ENCODE peak calls at places on chromosomes 2 and 18, in four cellular contexts. Q is ELR; H is astrocyte of the hippocampus; T is activated effector memory CD4-positive, alpha-beta T cell treated with anti-CD3 and anti-CD28 coated beads, Interleukin-2, amount 50 U/mL, for 16 hours. W is an unnamed sample.

GRCh38 chr2:24993797-24994196 is 22.0 kb upstream of the DNAJC27 start:
- DNase-seq in Q (no peak), T (no peak), H (no peak), W (no peak)

GRCh38 chr2:128729051-128729450 is 410.4 kb upstream of the HS6ST1 start:
- DNase-seq in Q (no peak), H (no peak), T (no peak), W (no peak)

GRCh38 chr2:186348200-186348599 is 137.9 kb upstream of the ZC3H15 start:
- DNase-seq in Q (no peak), T (no peak), H (peak), W (no peak)

GRCh38 chr2:15337996-15338666 is 223.0 kb downstream of the NBAS start:
- DNase-seq in T (no peak), Q (peak), H (no peak), W (peak)

GRCh38 chr2:174602741-174603140 is 5.1 kb upstream of the WIPF1 start:
- DNase-seq in Q (no peak), H (no peak), T (no peak), W (no peak)

GRCh38 chr2:228140934-228141528 is 40.5 kb downstream of the SPHKAP start:
- DNase-seq in Q (no peak), H (no peak), T (no peak), W (no peak)

GRCh38 chr2:167543721-167544120 is 655.4 kb downstream of the XIRP2 start:
- DNase-seq in Q (no peak), H (no peak), T (no peak), W (no peak)

GRCh38 chr2:154762638-154763037 is 64.1 kb downstream of the KCNJ3 start:
- DNase-seq in H (no peak), T (no peak), Q (no peak), W (no peak)

GRCh38 chr2:119760876-119761275 is 1.2 kb downstream of the PTPN4 start:
- DNase-seq in Q (peak), H (peak), T (no peak), W (peak)

GRCh38 chr18:44894011-44894410 is 213.3 kb downstream of the SETBP1 start:
- DNase-seq in H (peak), T (no peak), Q (no peak), W (no peak)

GRCh38 chr2:25561136-25561850 is 112.1 kb downstream of the DTNB start:
- DNase-seq in H (no peak), Q (no peak), T (no peak), W (no peak)

GRCh38 chr2:177989029-177989885 is 83.3 kb downstream of the PDE11A start:
- DNase-seq in Q (peak), T (no peak), H (peak), W (peak)

GRCh38 chr2:23803275-23803964 is 123.5 kb downstream of the ATAD2B start:
- DNase-seq in H (peak), Q (peak), T (no peak), W (no peak)

GRCh38 chr2:165699931-165700330 is 94.1 kb downstream of the GALNT3 start:
- DNase-seq in H (no peak), Q (no peak), T (no peak), W (no peak)

GRCh38 chr2:200454839-200455801 is 54.7 kb downstream of the KCTD18 start:
- DNase-seq in Q (peak), T (no peak), H (no peak), W (no peak)

GRCh38 chr2:26970244-26970927 is at the start of gene MAPRE3:
- DNase-seq in Q (peak), T (peak), H (peak), W (peak)

GRCh38 chr2:119464977-119465376 is 33.3 kb downstream of the TMEM37 start:
- DNase-seq in H (no peak), T (no peak), Q (no peak), W (no peak)

GRCh38 chr2:177161741-177162440 is 50.7 kb upstream of the HNRNPA3 start:
- DNase-seq in T (no peak), Q (peak), H (peak), W (peak)

GRCh38 chr18:34977787-34978532 is 63.3 kb upstream of the MAPRE2 start:
- DNase-seq in H (peak), T (peak), Q (peak), W (peak)

GRCh38 chr2:228728961-228729360 is 542.1 kb downstream of the PID1 start:
- DNase-seq in T (no peak), Q (peak), H (peak), W (no peak)

GRCh38 chr2:16441431-16441830 is 224.2 kb downstream of the CYRIA start:
- DNase-seq in H (peak), Q (no peak), T (no peak), W (no peak)

GRCh38 chr2:143706297-143706696 is 577.1 kb downstream of the ARHGAP15 start:
- DNase-seq in H (peak), Q (no peak), T (no peak), W (no peak)

GRCh38 chr2:234500394-234501006 is 3.6 kb upstream of the ARL4C start:
- DNase-seq in Q (peak), H (peak), T (peak), W (peak)

GRCh38 chr2:9424447-9425164 is 1.2 kb downstream of the CPSF3 start:
- DNase-seq in Q (peak), H (no peak), T (no peak), W (peak)

GRCh38 chr2:40400336-40400953 is 51.4 kb downstream of the SLC8A1 start:
- DNase-seq in H (peak), T (no peak), Q (peak), W (peak)

GRCh38 chr2:74427551-74427950 is 6.0 kb downstream of the WDR54 start:
- DNase-seq in Q (peak), H (no peak), T (no peak), W (peak)

GRCh38 chr18:78751664-78752063 is 228.0 kb upstream of the SALL3 start:
- DNase-seq in T (peak), H (no peak), Q (no peak), W (no peak)

GRCh38 chr2:216497808-216498366 is 757 bp upstream of the RPL37A start:
- DNase-seq in H (peak), Q (peak), T (no peak), W (no peak)

GRCh38 chr2:186274936-186275575 is 211.0 kb upstream of the ZC3H15 start:
- DNase-seq in Q (peak), H (peak), T (no peak), W (peak)

GRCh38 chr2:183229386-183229785 is 105.1 kb downstream of the NUP35 start:
- DNase-seq in H (peak), Q (peak), T (no peak), W (peak)

GRCh38 chr2:191171708-191172355 is 21.0 kb upstream of the STAT4 start:
- DNase-seq in Q (peak), H (peak), T (no peak), W (peak)

GRCh38 chr2:181627545-181627944 is 29.4 kb downstream of the CERKL start:
- DNase-seq in H (no peak), Q (peak), T (no peak), W (no peak)

GRCh38 chr2:24317491-24317920 is 42.8 kb downstream of the ITSN2 start:
- DNase-seq in Q (no peak), H (peak), T (no peak), W (no peak)

GRCh38 chr2:12759248-12759647 is 42.5 kb downstream of the TRIB2 start:
- DNase-seq in T (no peak), H (peak), Q (peak), W (no peak)

W was measured in osteoblast.